ENCODE peak calls at places on chromosomes 13 and 19, in nine cellular contexts. J is hepatocyte, N is HCT116, Y is SK-N-SH, D is Karpas-422, G is PC-3, W is GM23248, F is MM.1S, U is OCI-LY7. E is an unnamed sample.

GRCh38 chr19:48970923-48971395 is 5.8 kb downstream of the FTL start:
- DNase-seq in J (peak; percentile 93), N (no peak), Y (peak; percentile 87), D (peak; percentile 97), G (peak; percentile 56), W (peak; percentile 83), F (peak; percentile 72), U (peak; percentile 90), E (peak; percentile 45)

GRCh38 chr19:33419763-33420080 is 46.2 kb downstream of the CEBPG start:
- DNase-seq in J (no peak), N (no peak), Y (peak; percentile 88), D (no peak), G (no peak), W (no peak), F (no peak), U (no peak), E (no peak)

GRCh38 chr13:102147353-102147752 is 254.5 kb downstream of the FGF14 start:
- DNase-seq in J (no peak), N (no peak), Y (no peak), D (no peak), G (no peak), W (no peak), F (no peak), U (no peak), E (no peak)

GRCh38 chr19:1015061-1015781 is 5.7 kb downstream of the TMEM259 start:
- DNase-seq in J (no peak), N (no peak), Y (no peak), D (no peak), G (no peak), W (no peak), F (no peak), U (no peak), E (no peak)

GRCh38 chr13:94154362-94154761 is 325.1 kb downstream of the DCT start:
- DNase-seq in J (no peak), N (no peak), Y (no peak), D (no peak), G (peak; percentile 30), W (peak; percentile 50), F (no peak), U (no peak), E (no peak)

GRCh38 chr13:29959086-29959485 is 108.7 kb upstream of the UBL3 start:
- DNase-seq in J (no peak), N (no peak), Y (no peak), D (no peak), G (no peak), W (no peak), F (no peak), U (no peak), E (no peak)

GRCh38 chr19:7421941-7422744 is 66.7 kb downstream of the PEX11G start:
- DNase-seq in J (no peak), N (peak; percentile 69), Y (no peak), D (no peak), G (peak; percentile 38), W (no peak), F (no peak), U (no peak), E (peak; percentile 93)

GRCh38 chr19:2042485-2043268 is 8.4 kb downstream of the MKNK2 start:
- DNase-seq in J (peak; percentile 54), N (no peak), Y (no peak), D (peak; percentile 69), G (no peak), W (no peak), F (no peak), U (no peak), E (no peak)

GRCh38 chr19:1923319-1923718 is 17.7 kb upstream of the CSNK1G2 start:
- DNase-seq in J (no peak), N (no peak), Y (no peak), D (no peak), G (no peak), W (no peak), F (peak; percentile 87), U (peak; percentile 69), E (no peak)

GRCh38 chr19:6587093-6587820 is 3.7 kb downstream of the CD70 start:
- DNase-seq in J (no peak), N (no peak), Y (no peak), D (peak; percentile 81), G (no peak), W (peak; percentile 64), F (no peak), U (peak; percentile 75), E (no peak)

GRCh38 chr19:17703823-17704463 is 15.3 kb upstream of the MAP1S start:
- DNase-seq in J (no peak), N (peak; percentile 64), Y (peak; percentile 80), D (peak; percentile 90), G (peak; percentile 52), W (peak; percentile 63), F (peak; percentile 19), U (peak; percentile 75), E (no peak)

GRCh38 chr13:61954092-61954491 is 538.4 kb upstream of the PCDH20 start:
- DNase-seq in J (peak; percentile 19), N (peak; percentile 19), Y (peak; percentile 14), D (peak; percentile 61), G (peak; percentile 50), W (peak; percentile 1), F (no peak), U (peak; percentile 4), E (no peak)

GRCh38 chr13:71513414-71514063 is 353.5 kb downstream of the DACH1 start:
- DNase-seq in J (no peak), N (no peak), Y (no peak), D (no peak), G (no peak), W (no peak), F (no peak), U (no peak), E (no peak)

GRCh38 chr13:113451951-113452421 is 1.3 kb downstream of the ADPRHL1 start:
- DNase-seq in J (no peak), N (no peak), Y (no peak), D (no peak), G (no peak), W (no peak), F (no peak), U (no peak), E (no peak)

GRCh38 chr19:34041922-34042521 is 130.3 kb upstream of the LSM14A start:
- DNase-seq in J (peak; percentile 60), N (peak; percentile 46), Y (peak; percentile 71), D (peak; percentile 88), G (peak; percentile 68), W (peak; percentile 74), F (peak; percentile 37), U (peak; percentile 62), E (peak; percentile 18)

GRCh38 chr19:28878862-28879566 is 333.9 kb downstream of the UQCRFS1 start:
- DNase-seq in J (peak; percentile 93), N (peak; percentile 21), Y (peak; percentile 62), D (peak; percentile 90), G (peak; percentile 62), W (peak; percentile 83), F (peak; percentile 79), U (peak; percentile 82), E (peak; percentile 40)

GRCh38 chr19:6210721-6211600 is 68.8 kb downstream of the MLLT1 start:
- DNase-seq in J (no peak), N (no peak), Y (no peak), D (no peak), G (no peak), W (no peak), F (no peak), U (no peak), E (no peak)

DNA sequence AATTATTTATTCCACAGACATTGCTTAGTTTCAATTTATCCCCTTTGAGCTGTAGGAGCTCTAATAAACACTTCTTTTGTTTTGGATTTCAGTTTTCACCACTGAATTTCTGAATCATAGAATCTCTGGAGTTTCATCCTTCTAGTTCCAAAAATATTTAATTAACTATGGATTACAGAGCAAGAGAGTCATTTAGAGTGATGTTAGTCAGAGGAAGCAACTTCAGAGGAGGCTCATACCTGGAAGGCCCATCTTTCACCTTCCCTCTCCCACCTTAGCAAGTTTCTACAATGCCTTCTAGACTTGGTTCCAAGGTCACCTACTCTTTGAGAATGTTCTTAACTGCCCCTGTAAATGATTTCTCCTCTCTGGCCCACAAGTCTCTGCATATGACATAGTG is 353.2 kb downstream of the SPRY2 start:
- DNase-seq in J (no peak), N (no peak), Y (no peak), D (no peak), G (peak; percentile 10), W (peak; percentile 45), F (no peak), U (no peak), E (no peak)
- H3K9me3 ChIP-seq in J (no peaks in the 10 kb centered on the region), N (no peaks in the 10 kb centered on the region), Y (no peaks in the 10 kb centered on the region), D (peaks cover 5% of the 10 kb centered on the region), G (no peaks in the 10 kb centered on the region), W (no peaks in the 10 kb centered on the region), F (no peaks in the 10 kb centered on the region), U (no peaks in the 10 kb centered on the region), E (peaks cover 4% of the 10 kb centered on the region)

GRCh38 chr19:31408460-31409124 is 59.4 kb upstream of the TSHZ3 start:
- DNase-seq in J (peak; percentile 38), N (no peak), Y (no peak), D (no peak), G (peak; percentile 36), W (peak; percentile 90), F (no peak), U (no peak), E (no peak)
- H3K9me2 ChIP-seq in J (no peaks in the 10 kb centered on the region), N (no peaks in the 10 kb centered on the region), Y (no peaks in the 10 kb centered on the region), D (no peaks in the 10 kb centered on the region), G (no peaks in the 10 kb centered on the region), W (no peaks in the 10 kb centered on the region), F (no peaks in the 10 kb centered on the region), U (no peaks in the 10 kb centered on the region), E (no peaks in the 10 kb centered on the region)

DNA sequence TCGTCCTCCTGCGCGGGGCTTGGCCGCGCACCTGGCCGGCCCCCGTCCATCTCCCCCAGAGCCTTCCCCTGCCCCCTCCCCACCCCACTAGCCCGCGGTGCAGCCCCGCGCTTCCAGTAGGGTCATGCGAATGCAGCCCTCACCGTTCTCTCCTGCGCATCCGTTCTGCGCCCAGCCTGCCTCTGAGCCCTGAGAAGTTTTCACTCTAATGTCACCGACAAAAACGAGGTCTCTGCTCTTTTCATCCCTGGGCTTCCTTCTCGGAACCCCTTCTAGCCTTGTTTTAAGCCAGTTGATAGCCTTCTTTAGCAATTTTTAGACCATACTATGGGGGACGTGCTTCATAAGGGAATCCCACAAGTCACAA is 97.4 kb downstream of the ATP8A2 start:
- DNase-seq in J (no peak), N (no peak), Y (no peak), D (peak; percentile 23), G (no peak), W (no peak), F (no peak), U (no peak), E (no peak)
- H3K4me2 ChIP-seq in J (peak overlapping the region; percentile 85), N (no peak overlapping the region), Y (peak overlapping the region; percentile 33), D (no peak overlapping the region), G (no peak overlapping the region), W (no peak overlapping the region), F (no peak overlapping the region), U (no peak overlapping the region), E (no peak overlapping the region)

DNA sequence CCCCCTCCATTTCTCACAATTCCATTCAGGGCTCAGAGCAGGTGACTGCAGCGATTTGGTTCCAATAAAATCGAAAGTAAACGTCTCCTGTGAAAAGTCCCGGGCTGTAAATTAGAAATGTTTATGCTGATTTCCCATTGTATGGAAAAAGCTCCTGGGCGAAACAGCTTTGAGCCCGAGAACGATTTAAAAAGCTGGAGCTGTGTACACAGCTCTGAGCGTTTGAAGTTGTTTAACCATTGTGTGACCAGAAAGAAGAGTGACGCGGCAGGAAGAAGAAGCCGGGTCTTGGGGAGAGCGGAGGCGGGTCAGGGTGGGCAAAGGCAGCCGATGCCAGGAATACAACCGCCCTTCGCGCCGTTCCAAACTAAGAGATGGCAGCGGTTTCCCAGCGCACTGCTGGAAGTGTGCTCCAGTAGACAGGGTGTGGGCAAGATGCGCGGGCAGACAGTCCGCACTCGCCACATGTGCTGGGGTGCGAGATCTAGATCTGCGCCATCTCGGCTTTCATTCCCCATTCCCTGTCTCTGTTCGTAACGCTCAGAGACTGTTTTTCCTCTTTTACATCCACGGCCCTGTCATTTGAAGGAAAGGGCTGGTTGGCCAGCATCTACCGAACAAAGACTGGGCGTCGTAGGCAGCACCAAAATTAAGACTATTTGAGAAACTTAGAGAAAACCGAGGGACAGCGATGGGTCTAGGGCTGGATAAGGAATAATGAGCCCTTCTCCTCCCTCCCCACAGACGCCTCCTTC is 960 bp upstream of the GSX1 start:
- DNase-seq in J (no peak), N (no peak), Y (no peak), D (no peak), G (no peak), W (no peak), F (no peak), U (no peak), E (no peak)
- H3K9me3 ChIP-seq in J (no peaks in the 10 kb centered on the region), N (no peaks in the 10 kb centered on the region), Y (no peaks in the 10 kb centered on the region), D (no peaks in the 10 kb centered on the region), G (no peaks in the 10 kb centered on the region), W (no peaks in the 10 kb centered on the region), F (no peaks in the 10 kb centered on the region), U (no peaks in the 10 kb centered on the region), E (no peaks in the 10 kb centered on the region)